ENCODE peak calls at places on chromosomes 4 and X, in six cellular contexts. One of them, this sample, is unnamed.

GRCh38 chr4:20393486-20394100 is 141.9 kb downstream of the SLIT2 start:
- DNase-seq in PC-3: no peak
- DNase-seq in mesenteric fat pad: no peak
- DNase-seq in ELR: no peak
- DNase-seq in NCI-H774: no peak
- DNase-seq in MM.1S: no peak
- DNase-seq in this sample: no peak

GRCh38 chrX:21932277-21932996 is 8.1 kb upstream of the SMS start:
- DNase-seq in PC-3: peak
- DNase-seq in mesenteric fat pad: no peak
- DNase-seq in NCI-H774: no peak
- DNase-seq in ELR: peak
- DNase-seq in MM.1S: no peak
- DNase-seq in this sample: no peak

GRCh38 chr4:79897174-79897573 is 175.9 kb downstream of the ANTXR2 start:
- DNase-seq in NCI-H774: no peak
- DNase-seq in mesenteric fat pad: no peak
- DNase-seq in ELR: no peak
- DNase-seq in PC-3: no peak
- DNase-seq in MM.1S: no peak
- DNase-seq in this sample: no peak

GRCh38 chr4:41796545-41797210 is 48.2 kb upstream of the PHOX2B start:
- DNase-seq in PC-3: no peak
- DNase-seq in MM.1S: no peak
- DNase-seq in ELR: no peak
- DNase-seq in NCI-H774: no peak
- DNase-seq in mesenteric fat pad: no peak
- DNase-seq in this sample: no peak

GRCh38 chr4:67250497-67250896 is 294.8 kb downstream of the CENPC start:
- DNase-seq in PC-3: no peak
- DNase-seq in MM.1S: no peak
- DNase-seq in mesenteric fat pad: no peak
- DNase-seq in ELR: no peak
- DNase-seq in NCI-H774: no peak
- DNase-seq in this sample: no peak

GRCh38 chr4:101707596-101707995 is 82.9 kb upstream of the BANK1 start:
- DNase-seq in NCI-H774: no peak
- DNase-seq in MM.1S: no peak
- DNase-seq in ELR: peak
- DNase-seq in mesenteric fat pad: no peak
- DNase-seq in PC-3: no peak
- DNase-seq in this sample: no peak

GRCh38 chr4:33340168-33340567 is 2620.0 kb downstream of the PCDH7 start:
- DNase-seq in PC-3: peak
- DNase-seq in NCI-H774: no peak
- DNase-seq in MM.1S: no peak
- DNase-seq in ELR: no peak
- DNase-seq in mesenteric fat pad: no peak
- DNase-seq in this sample: no peak

GRCh38 chr4:3717241-3717640 is 48.9 kb upstream of the ADRA2C start:
- DNase-seq in ELR: no peak
- DNase-seq in NCI-H774: no peak
- DNase-seq in PC-3: no peak
- DNase-seq in mesenteric fat pad: no peak
- DNase-seq in MM.1S: no peak
- DNase-seq in this sample: no peak

GRCh38 chrX:133290076-133290475 is 71.9 kb upstream of the TFDP3 start:
- DNase-seq in PC-3: no peak
- DNase-seq in mesenteric fat pad: no peak
- DNase-seq in ELR: no peak
- DNase-seq in NCI-H774: no peak
- DNase-seq in MM.1S: no peak
- DNase-seq in this sample: no peak

GRCh38 chr4:5037553-5038551 is 13.4 kb upstream of the STK32B start:
- DNase-seq in NCI-H774: no peak
- DNase-seq in ELR: peak
- DNase-seq in PC-3: peak
- DNase-seq in mesenteric fat pad: no peak
- DNase-seq in MM.1S: no peak
- DNase-seq in this sample: no peak

GRCh38 chr4:99359480-99360204 is 7.1 kb upstream of the ADH1C start:
- DNase-seq in ELR: no peak
- DNase-seq in mesenteric fat pad: no peak
- DNase-seq in NCI-H774: no peak
- DNase-seq in MM.1S: no peak
- DNase-seq in PC-3: no peak
- DNase-seq in this sample: no peak

GRCh38 chr4:171594293-171594692 is 218.9 kb upstream of the GALNTL6 start:
- DNase-seq in MM.1S: no peak
- DNase-seq in PC-3: no peak
- DNase-seq in ELR: no peak
- DNase-seq in NCI-H774: no peak
- DNase-seq in mesenteric fat pad: no peak
- DNase-seq in this sample: no peak

GRCh38 chrX:41381685-41382084 is 47.7 kb downstream of the DDX3X start:
- DNase-seq in MM.1S: no peak
- DNase-seq in NCI-H774: no peak
- DNase-seq in mesenteric fat pad: no peak
- DNase-seq in PC-3: peak
- DNase-seq in ELR: peak
- DNase-seq in this sample: no peak

GRCh38 chrX:24148535-24149345 is 789 bp upstream of the ZFX start:
- DNase-seq in mesenteric fat pad: no peak
- DNase-seq in NCI-H774: no peak
- DNase-seq in ELR: peak
- DNase-seq in MM.1S: no peak
- DNase-seq in PC-3: peak
- DNase-seq in this sample: no peak

GRCh38 chrX:109797311-109797975 is 64.4 kb upstream of the ACSL4 start:
- DNase-seq in NCI-H774: no peak
- DNase-seq in MM.1S: no peak
- DNase-seq in PC-3: peak
- DNase-seq in ELR: no peak
- DNase-seq in mesenteric fat pad: no peak
- DNase-seq in this sample: no peak

GRCh38 chr4:174870311-174870710 is 41.3 kb upstream of the GLRA3 start:
- DNase-seq in NCI-H774: no peak
- DNase-seq in mesenteric fat pad: no peak
- DNase-seq in ELR: no peak
- DNase-seq in MM.1S: no peak
- DNase-seq in PC-3: no peak
- DNase-seq in this sample: no peak

GRCh38 chr4:158778712-158779111 is 9.9 kb downstream of the FNIP2 start:
- DNase-seq in ELR: no peak
- DNase-seq in PC-3: peak
- DNase-seq in NCI-H774: no peak
- DNase-seq in mesenteric fat pad: no peak
- DNase-seq in MM.1S: no peak
- DNase-seq in this sample: no peak

GRCh38 chr4:93444860-93445259 is 383.7 kb upstream of the ATOH1 start:
- DNase-seq in NCI-H774: no peak
- DNase-seq in ELR: no peak
- DNase-seq in MM.1S: no peak
- DNase-seq in mesenteric fat pad: no peak
- DNase-seq in PC-3: no peak
- DNase-seq in this sample: no peak

GRCh38 chr4:163344147-163345050 is 707 bp downstream of the NPY5R start:
- DNase-seq in NCI-H774: no peak
- DNase-seq in MM.1S: no peak
- DNase-seq in ELR: no peak
- DNase-seq in mesenteric fat pad: no peak
- DNase-seq in PC-3: no peak
- DNase-seq in this sample: no peak